ENCODE peak calls at places on chromosomes 16 and 17, in four cellular contexts. One of them, this sample, is unnamed.

GRCh38 chr17:37081287-37081686 is 132.5 kb downstream of the AATF start:
- DNase-seq in bronchial epithelial cell: no peak
- DNase-seq in nephron progenitor cell: no peak
- DNase-seq in endothelial cell: no peak
- DNase-seq in this sample: no peak

GRCh38 chr17:60647705-60648104 is 29.9 kb upstream of the BCAS3 start:
- DNase-seq in endothelial cell: no peak
- DNase-seq in bronchial epithelial cell: no peak
- DNase-seq in nephron progenitor cell: no peak
- DNase-seq in this sample: no peak

GRCh38 chr16:4915226-4915761 is 21.7 kb downstream of the PPL start:
- DNase-seq in nephron progenitor cell: no peak
- DNase-seq in bronchial epithelial cell: no peak
- DNase-seq in endothelial cell: no peak
- DNase-seq in this sample: no peak

GRCh38 chr17:65027305-65027704 is 29.2 kb downstream of the GNA13 start:
- DNase-seq in nephron progenitor cell: no peak
- DNase-seq in bronchial epithelial cell: peak
- DNase-seq in endothelial cell: peak
- DNase-seq in this sample: peak

GRCh38 chr16:720990-721764 is at the start of gene ANTKMT:
- DNase-seq in nephron progenitor cell: peak
- DNase-seq in bronchial epithelial cell: peak
- DNase-seq in endothelial cell: peak
- DNase-seq in this sample: peak

GRCh38 chr16:82192665-82193064 is 22.6 kb upstream of the MPHOSPH6 start:
- DNase-seq in endothelial cell: no peak
- DNase-seq in nephron progenitor cell: no peak
- DNase-seq in bronchial epithelial cell: peak
- DNase-seq in this sample: no peak

GRCh38 chr17:49787932-49788442 is 494 bp upstream of the KAT7 start:
- DNase-seq in nephron progenitor cell: peak
- DNase-seq in bronchial epithelial cell: no peak
- DNase-seq in endothelial cell: peak
- DNase-seq in this sample: peak

GRCh38 chr17:66677201-66677981 is 157.5 kb upstream of the CACNG5 start:
- DNase-seq in endothelial cell: no peak
- DNase-seq in bronchial epithelial cell: peak
- DNase-seq in nephron progenitor cell: no peak
- DNase-seq in this sample: no peak

GRCh38 chr17:81054308-81054707 is 19.4 kb downstream of the BAIAP2 start:
- DNase-seq in bronchial epithelial cell: no peak
- DNase-seq in endothelial cell: no peak
- DNase-seq in nephron progenitor cell: no peak
- DNase-seq in this sample: no peak

GRCh38 chr17:7839890-7840260 is 5.9 kb downstream of the KDM6B start:
- DNase-seq in endothelial cell: no peak
- DNase-seq in bronchial epithelial cell: no peak
- DNase-seq in nephron progenitor cell: no peak
- DNase-seq in this sample: no peak

GRCh38 chr16:57341441-57342303 is 16.9 kb upstream of the CCL22 start:
- DNase-seq in bronchial epithelial cell: peak
- DNase-seq in endothelial cell: no peak
- DNase-seq in nephron progenitor cell: no peak
- DNase-seq in this sample: no peak

GRCh38 chr16:10992797-10993196 is 48.4 kb downstream of the CLEC16A start:
- DNase-seq in endothelial cell: no peak
- DNase-seq in nephron progenitor cell: no peak
- DNase-seq in bronchial epithelial cell: peak
- DNase-seq in this sample: no peak

GRCh38 chr16:74734361-74735161 is 33.9 kb upstream of the MLKL start:
- DNase-seq in endothelial cell: no peak
- DNase-seq in nephron progenitor cell: peak
- DNase-seq in bronchial epithelial cell: no peak
- DNase-seq in this sample: no peak

GRCh38 chr17:16988749-16989229 is 16.9 kb upstream of the TNFRSF13B start:
- DNase-seq in endothelial cell: no peak
- DNase-seq in nephron progenitor cell: no peak
- DNase-seq in bronchial epithelial cell: no peak
- DNase-seq in this sample: no peak

GRCh38 chr16:71882505-71883192 is 1.3 kb downstream of the ZNF821 start:
- DNase-seq in bronchial epithelial cell: peak
- DNase-seq in endothelial cell: peak
- DNase-seq in nephron progenitor cell: peak
- DNase-seq in this sample: peak

GRCh38 chr17:15920758-15921239 is 24.1 kb upstream of the ADORA2B start:
- DNase-seq in bronchial epithelial cell: peak
- DNase-seq in nephron progenitor cell: no peak
- DNase-seq in endothelial cell: no peak
- DNase-seq in this sample: no peak

GRCh38 chr17:63634163-63634562 is 11.9 kb downstream of the MAP3K3 start:
- DNase-seq in nephron progenitor cell: no peak
- DNase-seq in endothelial cell: peak
- DNase-seq in bronchial epithelial cell: no peak
- DNase-seq in this sample: no peak

GRCh38 chr16:59878479-59878878 is 1144.4 kb upstream of the GOT2 start:
- DNase-seq in nephron progenitor cell: no peak
- DNase-seq in endothelial cell: no peak
- DNase-seq in bronchial epithelial cell: peak
- DNase-seq in this sample: no peak

GRCh38 chr16:26645629-26646028 is 421.1 kb upstream of the C16orf82 start:
- DNase-seq in bronchial epithelial cell: no peak
- DNase-seq in endothelial cell: peak
- DNase-seq in nephron progenitor cell: peak
- DNase-seq in this sample: peak

GRCh38 chr17:44546711-44547606 is 10.3 kb upstream of the FZD2 start:
- DNase-seq in bronchial epithelial cell: peak
- DNase-seq in nephron progenitor cell: no peak
- DNase-seq in endothelial cell: no peak
- DNase-seq in this sample: no peak

GRCh38 chr16:2963074-2963610 is 933 bp upstream of the KREMEN2 start:
- DNase-seq in nephron progenitor cell: peak
- DNase-seq in bronchial epithelial cell: no peak
- DNase-seq in endothelial cell: no peak
- DNase-seq in this sample: no peak

GRCh38 chr17:81509687-81510523 is 2.7 kb downstream of the ACTG1 start:
- DNase-seq in bronchial epithelial cell: peak
- DNase-seq in endothelial cell: no peak
- DNase-seq in nephron progenitor cell: no peak
- DNase-seq in this sample: no peak

GRCh38 chr17:43021739-43022512 is at the start of gene VAT1:
- DNase-seq in endothelial cell: peak
- DNase-seq in bronchial epithelial cell: peak
- DNase-seq in nephron progenitor cell: peak
- DNase-seq in this sample: peak

GRCh38 chr16:69706256-69706974 is 19.9 kb downstream of the NQO1 start:
- DNase-seq in bronchial epithelial cell: peak
- DNase-seq in endothelial cell: no peak
- DNase-seq in nephron progenitor cell: no peak
- DNase-seq in this sample: no peak

GRCh38 chr17:1783271-1783670 is 21.4 kb downstream of the SERPINF1 start:
- DNase-seq in bronchial epithelial cell: peak
- DNase-seq in endothelial cell: no peak
- DNase-seq in nephron progenitor cell: no peak
- DNase-seq in this sample: no peak

GRCh38 chr17:19513897-19514488 is 19.7 kb upstream of the SLC47A1 start:
- DNase-seq in nephron progenitor cell: peak
- DNase-seq in endothelial cell: peak
- DNase-seq in bronchial epithelial cell: peak
- DNase-seq in this sample: peak

GRCh38 chr17:72183194-72183685 is 62.4 kb downstream of the SOX9 start:
- DNase-seq in endothelial cell: no peak
- DNase-seq in nephron progenitor cell: no peak
- DNase-seq in bronchial epithelial cell: no peak
- DNase-seq in this sample: no peak

GRCh38 chr17:7988750-7989178 is 13.7 kb upstream of the GUCY2D start:
- DNase-seq in bronchial epithelial cell: peak
- DNase-seq in nephron progenitor cell: peak
- DNase-seq in endothelial cell: peak
- DNase-seq in this sample: peak

GRCh38 chr17:55004484-55004883 is 35.9 kb downstream of the STXBP4 start:
- DNase-seq in bronchial epithelial cell: no peak
- DNase-seq in nephron progenitor cell: no peak
- DNase-seq in endothelial cell: no peak
- DNase-seq in this sample: no peak

GRCh38 chr17:55005520-55005919 is 37.0 kb downstream of the STXBP4 start:
- DNase-seq in bronchial epithelial cell: peak
- DNase-seq in endothelial cell: no peak
- DNase-seq in nephron progenitor cell: no peak
- DNase-seq in this sample: no peak
- TF ChIP-seq CTCF in bronchial epithelial cell: peak
- TF ChIP-seq CTCF in endothelial cell: peak
- TF ChIP-seq CTCF in nephron progenitor cell: peak
- TF ChIP-seq CTCF in this sample: peak

GRCh38 chr16:50593410-50594139 is 45.4 kb downstream of the NKD1 start:
- DNase-seq in endothelial cell: peak
- DNase-seq in bronchial epithelial cell: no peak
- DNase-seq in nephron progenitor cell: peak
- DNase-seq in this sample: peak
- TF ChIP-seq CTCF in endothelial cell: peak
- TF ChIP-seq CTCF in bronchial epithelial cell: no peak
- TF ChIP-seq CTCF in nephron progenitor cell: peak
- TF ChIP-seq CTCF in this sample: peak

GRCh38 chr17:75654176-75654575 is 12.8 kb downstream of the RECQL5 start:
- DNase-seq in bronchial epithelial cell: no peak
- DNase-seq in nephron progenitor cell: no peak
- DNase-seq in endothelial cell: no peak
- DNase-seq in this sample: no peak
- TF ChIP-seq CTCF in bronchial epithelial cell: peak
- TF ChIP-seq CTCF in nephron progenitor cell: no peak
- TF ChIP-seq CTCF in endothelial cell: no peak
- TF ChIP-seq CTCF in this sample: peak

DNA sequence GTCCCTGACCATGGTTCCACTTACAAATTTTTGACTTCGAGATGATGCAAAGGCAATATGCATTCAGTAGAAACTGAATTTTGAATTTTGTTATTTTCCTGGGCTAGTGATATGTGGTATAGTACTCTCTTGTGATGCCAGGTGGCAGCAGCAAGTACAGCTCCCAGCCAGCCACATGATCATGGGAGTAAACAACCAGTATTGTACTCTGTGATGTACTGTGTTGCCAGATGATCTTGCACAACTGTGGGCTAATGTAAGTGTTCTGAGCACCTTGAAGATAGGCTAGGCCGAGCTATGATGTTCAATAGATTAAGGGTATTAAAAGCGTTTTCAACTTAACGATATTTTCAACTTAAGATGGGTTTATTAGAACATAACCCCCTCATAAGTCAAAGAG is 250.8 kb downstream of the STX8 start:
- DNase-seq in nephron progenitor cell: no peak
- DNase-seq in bronchial epithelial cell: peak
- DNase-seq in endothelial cell: no peak
- DNase-seq in this sample: no peak
- TF ChIP-seq CTCF in nephron progenitor cell: no peak
- TF ChIP-seq CTCF in bronchial epithelial cell: peak
- TF ChIP-seq CTCF in endothelial cell: no peak
- TF ChIP-seq CTCF in this sample: no peak

DNA sequence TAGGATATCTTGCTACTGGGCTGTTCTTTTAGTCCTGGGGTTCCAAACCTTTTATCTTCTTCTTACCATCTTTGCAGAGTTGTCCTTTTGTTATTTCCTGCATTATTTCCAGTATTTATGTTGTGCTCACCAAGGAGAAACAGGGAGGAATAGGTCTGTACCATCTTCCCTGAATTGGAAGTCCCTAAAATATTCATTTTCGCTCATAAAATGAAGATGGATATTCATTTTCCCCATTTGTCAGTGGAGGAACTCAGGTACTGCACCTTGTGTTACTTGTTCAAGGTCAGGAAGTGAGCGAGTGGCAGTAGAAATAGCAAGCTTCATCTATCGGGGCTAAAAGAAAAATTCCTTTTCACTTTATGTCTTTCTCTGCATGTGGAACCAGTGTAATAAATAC is 989.7 kb downstream of the CDH11 start:
- DNase-seq in bronchial epithelial cell: no peak
- DNase-seq in nephron progenitor cell: no peak
- DNase-seq in endothelial cell: no peak
- DNase-seq in this sample: no peak
- TF ChIP-seq CTCF in bronchial epithelial cell: no peak
- TF ChIP-seq CTCF in nephron progenitor cell: no peak
- TF ChIP-seq CTCF in endothelial cell: peak
- TF ChIP-seq CTCF in this sample: no peak

DNA sequence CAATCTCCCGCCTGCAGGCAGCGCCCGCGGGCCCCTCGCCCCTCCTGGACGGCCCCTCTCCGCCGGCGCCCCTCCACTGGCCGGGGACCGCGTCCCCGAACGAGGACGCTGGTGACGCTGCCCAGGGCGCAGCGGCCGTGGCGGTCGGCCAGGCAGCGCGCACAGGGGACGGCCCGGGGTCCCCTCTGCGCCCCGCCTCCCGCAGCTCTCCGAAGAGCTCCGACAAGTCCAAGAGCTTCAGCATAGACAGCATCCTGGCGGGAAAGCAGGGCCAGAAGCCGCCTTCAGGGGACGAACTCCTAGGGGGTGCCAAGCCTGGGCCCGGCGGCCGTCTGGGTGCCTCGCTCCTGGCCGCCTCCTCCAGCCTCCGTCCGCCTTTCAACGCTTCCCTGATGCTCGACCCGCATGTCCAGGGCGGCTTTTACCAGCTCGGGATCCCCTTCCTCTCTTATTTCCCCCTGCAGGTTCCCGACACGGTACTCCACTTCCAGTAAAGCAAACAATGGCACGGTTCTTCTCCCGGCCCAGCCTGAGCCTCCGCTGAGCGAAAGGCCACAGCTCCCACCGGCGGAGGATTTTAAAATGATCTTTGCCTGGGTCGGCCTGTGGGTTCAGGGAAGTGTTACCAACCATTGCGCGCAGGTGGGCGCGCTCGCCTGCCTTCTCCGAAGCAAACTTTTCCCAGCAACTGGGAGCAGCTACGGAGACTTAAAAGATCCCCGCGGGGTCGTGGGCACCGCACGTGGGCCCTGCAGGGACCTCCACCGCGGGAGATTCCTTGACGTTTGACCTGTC is 1.1 kb downstream of the FOXL1 start:
- DNase-seq in bronchial epithelial cell: no peak
- DNase-seq in nephron progenitor cell: peak
- DNase-seq in endothelial cell: peak
- DNase-seq in this sample: no peak
- TF ChIP-seq CTCF in bronchial epithelial cell: no peak
- TF ChIP-seq CTCF in nephron progenitor cell: no peak
- TF ChIP-seq CTCF in endothelial cell: no peak
- TF ChIP-seq CTCF in this sample: no peak

GRCh38 chr17:32102172-32102571 is 40.1 kb upstream of the RHOT1 start:
- DNase-seq in endothelial cell: no peak
- DNase-seq in bronchial epithelial cell: no peak
- DNase-seq in nephron progenitor cell: no peak
- DNase-seq in this sample: no peak
- TF ChIP-seq CTCF in endothelial cell: no peak
- TF ChIP-seq CTCF in bronchial epithelial cell: no peak
- TF ChIP-seq CTCF in nephron progenitor cell: no peak
- TF ChIP-seq CTCF in this sample: no peak

This sample was measured in neural crest cell.